ENCODE peak calls at places on chromosome 6, in eight cellular contexts. One of them, this sample, is unnamed.
A peak's percentile ranks its signal among the peaks of the same experiment; 100 is the strongest.

GRCh38 chr6:148021715-148022114 is 320.9 kb upstream of the SASH1 start:
- DNase-seq in thyroid gland: peak; percentile 6
- DNase-seq in GM23248: no peak
- DNase-seq in adrenal gland: no peak
- DNase-seq in GM23338: peak; percentile 41
- DNase-seq in tibial artery: no peak
- DNase-seq in psoas muscle: no peak
- DNase-seq in esophagus squamous epithelium: no peak
- DNase-seq in this sample: no peak

GRCh38 chr6:3867616-3868502 is 18.7 kb downstream of the FAM50B start:
- DNase-seq in esophagus squamous epithelium: no peak
- DNase-seq in psoas muscle: no peak
- DNase-seq in GM23248: peak; percentile 87
- DNase-seq in adrenal gland: no peak
- DNase-seq in GM23338: no peak
- DNase-seq in thyroid gland: no peak
- DNase-seq in tibial artery: no peak
- DNase-seq in this sample: peak; percentile 34

GRCh38 chr6:137291441-137291840 is 72.3 kb upstream of the IFNGR1 start:
- DNase-seq in thyroid gland: peak; percentile 22
- DNase-seq in GM23248: peak; percentile 14
- DNase-seq in adrenal gland: peak; percentile 44
- DNase-seq in esophagus squamous epithelium: no peak
- DNase-seq in psoas muscle: no peak
- DNase-seq in tibial artery: peak; percentile 76
- DNase-seq in GM23338: no peak
- DNase-seq in this sample: peak; percentile 91

GRCh38 chr6:118696262-118696661 is 44.9 kb upstream of the CEP85L start:
- DNase-seq in GM23338: no peak
- DNase-seq in psoas muscle: peak; percentile 72
- DNase-seq in GM23248: no peak
- DNase-seq in tibial artery: no peak
- DNase-seq in thyroid gland: no peak
- DNase-seq in adrenal gland: no peak
- DNase-seq in esophagus squamous epithelium: no peak
- DNase-seq in this sample: no peak

GRCh38 chr6:18160921-18161320 is 5.7 kb downstream of the KDM1B start:
- DNase-seq in GM23248: peak; percentile 65
- DNase-seq in psoas muscle: no peak
- DNase-seq in adrenal gland: no peak
- DNase-seq in tibial artery: no peak
- DNase-seq in esophagus squamous epithelium: no peak
- DNase-seq in GM23338: no peak
- DNase-seq in thyroid gland: no peak
- DNase-seq in this sample: no peak

GRCh38 chr6:163308629-163309276 is 105.8 kb upstream of the QKI start:
- DNase-seq in esophagus squamous epithelium: no peak
- DNase-seq in adrenal gland: no peak
- DNase-seq in psoas muscle: no peak
- DNase-seq in GM23338: peak; percentile 26
- DNase-seq in GM23248: no peak
- DNase-seq in thyroid gland: no peak
- DNase-seq in tibial artery: no peak
- DNase-seq in this sample: peak; percentile 40

GRCh38 chr6:87772597-87773530 is 70.8 kb upstream of the AKIRIN2 start:
- DNase-seq in GM23338: no peak
- DNase-seq in thyroid gland: no peak
- DNase-seq in GM23248: peak; percentile 19
- DNase-seq in tibial artery: no peak
- DNase-seq in esophagus squamous epithelium: no peak
- DNase-seq in psoas muscle: no peak
- DNase-seq in adrenal gland: no peak
- DNase-seq in this sample: no peak

GRCh38 chr6:13455604-13456003 is 31.8 kb downstream of the GFOD1 start:
- DNase-seq in GM23338: no peak
- DNase-seq in GM23248: no peak
- DNase-seq in adrenal gland: no peak
- DNase-seq in thyroid gland: no peak
- DNase-seq in esophagus squamous epithelium: no peak
- DNase-seq in tibial artery: no peak
- DNase-seq in psoas muscle: no peak
- DNase-seq in this sample: no peak

GRCh38 chr6:42539135-42539534 is 24.7 kb upstream of the UBR2 start:
- DNase-seq in esophagus squamous epithelium: no peak
- DNase-seq in psoas muscle: no peak
- DNase-seq in thyroid gland: no peak
- DNase-seq in adrenal gland: no peak
- DNase-seq in GM23338: no peak
- DNase-seq in tibial artery: no peak
- DNase-seq in GM23248: no peak
- DNase-seq in this sample: no peak

GRCh38 chr6:45156075-45156474 is 172.1 kb upstream of the RUNX2 start:
- DNase-seq in GM23248: no peak
- DNase-seq in thyroid gland: no peak
- DNase-seq in esophagus squamous epithelium: no peak
- DNase-seq in psoas muscle: no peak
- DNase-seq in GM23338: no peak
- DNase-seq in tibial artery: no peak
- DNase-seq in adrenal gland: no peak
- DNase-seq in this sample: no peak

GRCh38 chr6:143843689-143844405 is 709 bp downstream of the LTV1 start:
- DNase-seq in adrenal gland: no peak
- DNase-seq in GM23248: peak; percentile 59
- DNase-seq in GM23338: no peak
- DNase-seq in tibial artery: no peak
- DNase-seq in thyroid gland: no peak
- DNase-seq in esophagus squamous epithelium: no peak
- DNase-seq in psoas muscle: no peak
- DNase-seq in this sample: peak; percentile 6

GRCh38 chr6:2589171-2589661 is 161.5 kb downstream of the MYLK4 start:
- DNase-seq in tibial artery: no peak
- DNase-seq in esophagus squamous epithelium: no peak
- DNase-seq in psoas muscle: no peak
- DNase-seq in thyroid gland: no peak
- DNase-seq in GM23248: no peak
- DNase-seq in adrenal gland: no peak
- DNase-seq in GM23338: peak; percentile 36
- DNase-seq in this sample: peak; percentile 93

GRCh38 chr6:108157972-108158441 is 7.8 kb upstream of the NR2E1 start:
- DNase-seq in GM23248: no peak
- DNase-seq in psoas muscle: no peak
- DNase-seq in adrenal gland: no peak
- DNase-seq in tibial artery: no peak
- DNase-seq in thyroid gland: no peak
- DNase-seq in esophagus squamous epithelium: no peak
- DNase-seq in GM23338: peak; percentile 78
- DNase-seq in this sample: no peak

DNA sequence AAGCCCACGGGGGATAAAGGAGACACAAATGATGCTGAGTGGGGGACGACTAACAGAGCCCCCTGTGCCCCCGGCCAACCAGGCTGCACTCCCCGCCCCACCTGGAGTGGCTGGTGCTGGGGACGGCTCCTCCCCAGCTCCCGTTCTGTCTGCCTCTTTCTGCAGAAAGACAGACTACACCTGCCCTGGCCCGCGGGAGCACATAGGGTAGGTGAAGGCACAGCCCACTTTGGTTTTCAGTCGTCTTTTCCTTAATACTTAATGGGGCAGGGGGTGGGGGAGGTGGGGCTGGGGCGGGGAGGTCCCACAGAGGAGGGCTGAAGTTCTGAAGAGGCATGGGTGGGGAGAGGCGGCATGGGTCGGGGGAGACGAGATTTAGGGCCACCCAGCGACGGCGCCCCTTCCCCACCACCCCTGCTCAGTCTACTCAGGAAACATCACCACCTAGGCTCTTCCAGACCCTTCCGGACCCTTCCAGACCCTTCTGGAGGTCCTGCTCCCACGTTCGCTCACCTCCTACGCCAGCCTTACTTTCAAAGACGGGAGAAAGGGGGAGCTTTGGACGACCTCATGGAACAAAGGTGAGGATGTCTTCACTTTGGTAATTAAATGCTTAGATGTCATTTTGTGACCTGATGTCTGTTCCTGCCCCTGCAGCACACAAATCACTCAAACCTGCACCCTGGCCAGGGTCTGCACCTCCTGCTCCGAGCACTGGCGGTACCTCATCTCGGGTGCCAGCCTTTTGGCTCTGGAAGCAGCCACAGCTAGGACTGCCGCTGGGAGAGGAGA is 21.2 kb upstream of the FRMD1 start:
- DNase-seq in esophagus squamous epithelium: no peak
- DNase-seq in tibial artery: no peak
- DNase-seq in GM23248: no peak
- DNase-seq in psoas muscle: peak; percentile 32
- DNase-seq in GM23338: no peak
- DNase-seq in thyroid gland: no peak
- DNase-seq in adrenal gland: no peak
- DNase-seq in this sample: no peak
- H3K27me3 ChIP-seq in esophagus squamous epithelium: peaks cover 79% of the 10 kb centered on the region
- H3K27me3 ChIP-seq in tibial artery: peaks cover 67% of the 10 kb centered on the region
- H3K27me3 ChIP-seq in GM23248: peaks cover 41% of the 10 kb centered on the region
- H3K27me3 ChIP-seq in psoas muscle: peaks cover 8% of the 10 kb centered on the region
- H3K27me3 ChIP-seq in GM23338: peaks cover 34% of the 10 kb centered on the region
- H3K27me3 ChIP-seq in thyroid gland: peaks cover 13% of the 10 kb centered on the region
- H3K27me3 ChIP-seq in adrenal gland: peaks cover 19% of the 10 kb centered on the region
- H3K27me3 ChIP-seq in this sample: peaks cover 2% of the 10 kb centered on the region

GRCh38 chr6:63807056-63807455 is 171.5 kb downstream of the PHF3 start:
- DNase-seq in psoas muscle: no peak
- DNase-seq in GM23338: no peak
- DNase-seq in esophagus squamous epithelium: no peak
- DNase-seq in adrenal gland: no peak
- DNase-seq in thyroid gland: no peak
- DNase-seq in GM23248: no peak
- DNase-seq in tibial artery: no peak
- DNase-seq in this sample: peak; percentile 27
- H3K4me3 ChIP-seq in psoas muscle: no peak overlapping the region
- H3K4me3 ChIP-seq in GM23338: no peak overlapping the region
- H3K4me3 ChIP-seq in esophagus squamous epithelium: no peak overlapping the region
- H3K4me3 ChIP-seq in adrenal gland: peak overlapping the region; percentile 4
- H3K4me3 ChIP-seq in thyroid gland: no peak overlapping the region
- H3K4me3 ChIP-seq in GM23248: no peak overlapping the region
- H3K4me3 ChIP-seq in tibial artery: no peak overlapping the region
- H3K4me3 ChIP-seq in this sample: no peak overlapping the region

DNA sequence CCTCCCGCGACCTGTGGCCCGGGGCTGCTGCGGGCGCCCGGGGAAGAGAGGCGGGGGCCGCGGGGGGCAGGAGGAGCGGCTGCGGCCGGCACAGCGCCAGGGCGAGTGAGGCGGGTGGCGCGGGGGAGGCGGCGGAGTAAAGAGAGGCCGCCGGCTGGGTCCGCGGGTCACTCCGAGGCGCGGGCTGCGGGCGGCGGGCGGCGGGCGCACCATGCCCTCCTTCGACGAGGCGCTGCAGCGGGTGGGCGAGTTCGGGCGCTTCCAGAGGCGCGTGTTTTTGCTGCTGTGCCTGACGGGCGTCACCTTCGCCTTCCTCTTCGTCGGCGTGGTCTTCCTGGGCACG is at the start of gene SLC22A3:
- DNase-seq in thyroid gland: peak; percentile 47
- DNase-seq in GM23338: peak; percentile 56
- DNase-seq in psoas muscle: peak; percentile 74
- DNase-seq in adrenal gland: peak; percentile 73
- DNase-seq in tibial artery: no peak
- DNase-seq in esophagus squamous epithelium: no peak
- DNase-seq in GM23248: no peak
- DNase-seq in this sample: no peak
- H3K27me3 ChIP-seq in thyroid gland: no peaks in the 10 kb centered on the region
- H3K27me3 ChIP-seq in GM23338: peaks cover 51% of the 10 kb centered on the region
- H3K27me3 ChIP-seq in psoas muscle: no peaks in the 10 kb centered on the region
- H3K27me3 ChIP-seq in adrenal gland: no peaks in the 10 kb centered on the region
- H3K27me3 ChIP-seq in tibial artery: no peaks in the 10 kb centered on the region
- H3K27me3 ChIP-seq in esophagus squamous epithelium: peaks cover 32% of the 10 kb centered on the region
- H3K27me3 ChIP-seq in GM23248: peaks cover 27% of the 10 kb centered on the region
- H3K27me3 ChIP-seq in this sample: no peaks in the 10 kb centered on the region

DNA sequence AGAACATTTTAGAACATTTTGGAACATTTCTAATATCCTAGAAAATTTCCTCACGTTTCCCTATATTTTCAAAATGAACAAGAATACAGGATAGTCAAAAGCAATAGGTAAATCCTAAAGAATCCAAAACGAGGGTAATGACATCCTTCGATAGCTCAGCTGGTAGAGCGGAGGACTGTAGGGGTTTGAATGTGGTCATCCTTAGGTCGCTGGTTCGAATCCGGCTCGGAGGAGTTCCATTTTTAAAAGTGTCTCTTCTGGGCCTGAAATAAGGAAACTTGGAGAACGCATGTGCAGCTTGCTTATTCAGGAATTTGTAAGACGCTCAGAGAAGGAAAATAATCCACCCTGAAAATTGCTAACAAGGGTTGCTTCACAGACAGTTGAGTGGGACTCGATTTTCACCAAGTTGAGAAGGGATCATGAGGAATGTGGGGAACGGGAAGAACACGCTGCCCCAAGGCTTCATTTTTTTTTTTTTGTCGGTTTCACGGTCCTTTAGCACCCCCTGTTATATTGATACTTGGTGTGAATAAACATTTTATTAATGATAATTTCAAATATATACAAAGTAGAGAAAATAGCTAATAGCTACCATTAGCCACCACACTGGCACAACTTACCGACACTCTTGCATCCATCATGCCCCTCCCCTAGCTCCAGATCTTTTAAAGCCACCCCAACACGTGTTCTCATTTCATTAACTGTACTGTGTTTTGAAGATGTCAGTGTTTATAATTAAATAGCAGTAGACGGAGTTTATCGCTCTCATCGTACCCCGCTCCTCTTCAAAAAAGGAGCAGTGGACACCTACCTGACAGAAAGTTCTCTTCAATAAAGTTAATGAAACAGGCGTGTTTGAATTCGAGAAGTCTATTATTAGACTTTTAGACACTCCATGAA is 1.8 kb upstream of the ABT1 start:
- DNase-seq in GM23248: peak; percentile 66
- DNase-seq in GM23338: peak; percentile 82
- DNase-seq in esophagus squamous epithelium: no peak
- DNase-seq in tibial artery: no peak
- DNase-seq in thyroid gland: no peak
- DNase-seq in psoas muscle: no peak
- DNase-seq in adrenal gland: no peak
- DNase-seq in this sample: peak; percentile 73
- H3K4me3 ChIP-seq in GM23248: peak overlapping the region; percentile 96
- H3K4me3 ChIP-seq in GM23338: peak overlapping the region; percentile 66
- H3K4me3 ChIP-seq in esophagus squamous epithelium: peak overlapping the region; percentile 97
- H3K4me3 ChIP-seq in tibial artery: peak overlapping the region; percentile 93
- H3K4me3 ChIP-seq in thyroid gland: no peak overlapping the region
- H3K4me3 ChIP-seq in psoas muscle: peak overlapping the region; percentile 95
- H3K4me3 ChIP-seq in adrenal gland: peak overlapping the region; percentile 76
- H3K4me3 ChIP-seq in this sample: no peak overlapping the region

GRCh38 chr6:20885076-20885475 is 350.8 kb downstream of the CDKAL1 start:
- DNase-seq in GM23248: no peak
- DNase-seq in thyroid gland: no peak
- DNase-seq in tibial artery: no peak
- DNase-seq in GM23338: no peak
- DNase-seq in adrenal gland: no peak
- DNase-seq in esophagus squamous epithelium: no peak
- DNase-seq in psoas muscle: no peak
- DNase-seq in this sample: no peak
- H3K27me3 ChIP-seq in GM23248: no peaks in the 10 kb centered on the region
- H3K27me3 ChIP-seq in thyroid gland: no peaks in the 10 kb centered on the region
- H3K27me3 ChIP-seq in tibial artery: no peaks in the 10 kb centered on the region
- H3K27me3 ChIP-seq in GM23338: no peaks in the 10 kb centered on the region
- H3K27me3 ChIP-seq in adrenal gland: no peaks in the 10 kb centered on the region
- H3K27me3 ChIP-seq in esophagus squamous epithelium: no peaks in the 10 kb centered on the region
- H3K27me3 ChIP-seq in psoas muscle: no peaks in the 10 kb centered on the region
- H3K27me3 ChIP-seq in this sample: no peaks in the 10 kb centered on the region

This sample was measured in bronchial epithelial cell.